ENCODE peak calls at places on chromosomes 13 and 19, in five cellular contexts. E, S, J, Z and F are unnamed samples.

GRCh38 chr13:46015374-46015773 is 37.2 kb downstream of the ZC3H13 start:
- DNase-seq in E (no peak), S (no peak), J (no peak), Z (no peak), F (no peak)

GRCh38 chr19:19568802-19569756 is 31.0 kb downstream of the CILP2 start:
- DNase-seq in E (no peak), S (no peak), J (no peak), Z (no peak), F (no peak)

GRCh38 chr19:34482380-34483250 is 1.1 kb downstream of the WTIP start:
- DNase-seq in E (no peak), S (no peak), J (peak), Z (peak), F (no peak)

GRCh38 chr19:10975374-10976036 is 14.7 kb downstream of the SMARCA4 start:
- DNase-seq in E (no peak), S (no peak), J (no peak), Z (no peak), F (no peak)

GRCh38 chr13:111539252-111539651 is 218.8 kb downstream of the TEX29 start:
- DNase-seq in E (no peak), S (no peak), J (no peak), Z (no peak), F (no peak)

GRCh38 chr19:40266111-40266510 is 19.0 kb downstream of the AKT2 start:
- DNase-seq in E (no peak), S (no peak), J (no peak), Z (no peak), F (no peak)

GRCh38 chr19:4229179-4229931 is at the start of gene EBI3:
- DNase-seq in E (peak), S (no peak), J (peak), Z (no peak), F (peak)

GRCh38 chr13:25489238-25489637 is 117.5 kb downstream of the ATP8A2 start:
- DNase-seq in E (peak), S (no peak), J (no peak), Z (no peak), F (no peak)

GRCh38 chr19:35872180-35872579 is 3.8 kb downstream of the APLP1 start:
- DNase-seq in E (no peak), S (no peak), J (peak), Z (no peak), F (no peak)

GRCh38 chr13:60654405-60654804 is 257.4 kb downstream of the TDRD3 start:
- DNase-seq in E (peak), S (peak), J (peak), Z (no peak), F (no peak)
- TF ChIP-seq KDM1A in E (no peak), S (no peak), J (no peak), Z (no peak), F (no peak)

DNA sequence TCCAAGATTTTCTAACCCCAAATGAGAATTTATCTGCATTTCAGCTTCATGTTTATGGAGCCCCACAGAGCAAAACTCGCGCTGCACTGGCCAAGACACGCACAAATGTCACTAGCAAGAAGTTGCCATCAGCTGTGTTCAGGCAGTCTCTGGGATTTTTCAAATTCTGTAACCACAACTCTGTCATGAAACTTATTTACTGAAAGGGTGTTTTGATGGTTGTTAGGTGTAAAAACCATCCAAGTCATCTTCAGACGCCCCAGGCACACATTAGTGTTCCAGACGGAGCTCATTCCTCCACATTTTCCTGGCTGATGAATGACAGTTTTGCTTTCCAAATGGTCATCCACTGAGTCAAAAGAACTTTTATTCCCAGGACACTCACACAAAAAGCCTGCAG is 63.4 kb downstream of the SLC7A1 start:
- DNase-seq in E (no peak), S (no peak), J (no peak), Z (no peak), F (no peak)
- TF ChIP-seq KDM1A in E (no peak), S (no peak), J (no peak), Z (no peak), F (no peak)

GRCh38 chr19:49987159-49987698 is 26.3 kb upstream of the SIGLEC11 start:
- DNase-seq in E (peak), S (peak), J (peak), Z (peak), F (peak)
- TF ChIP-seq KDM1A in E (peak), S (peak), J (peak), Z (peak), F (no peak)

GRCh38 chr19:50567882-50568281 is 353 bp downstream of the LRRC4B start:
- DNase-seq in E (no peak), S (no peak), J (no peak), Z (no peak), F (no peak)

GRCh38 chr19:50567052-50567841 is 988 bp downstream of the LRRC4B start:
- DNase-seq in E (peak), S (no peak), J (peak), Z (peak), F (no peak)

GRCh38 chr19:50568321-50569022 is at the start of gene LRRC4B:
- DNase-seq in E (peak), S (no peak), J (no peak), Z (peak), F (no peak)

GRCh38 chr19:50564229-50565105 is 3.8 kb downstream of the LRRC4B start:
- DNase-seq in E (no peak), S (no peak), J (no peak), Z (no peak), F (no peak)

GRCh38 chr19:50565984-50566903 is 2.0 kb downstream of the LRRC4B start:
- DNase-seq in E (no peak), S (no peak), J (no peak), Z (peak), F (no peak)
- TF ChIP-seq KDM1A in E (no peak), S (no peak), J (no peak), Z (no peak), F (no peak)

GRCh38 chr13:78786399-78786879 is 127.5 kb upstream of the OBI1 start:
- DNase-seq in E (no peak), S (no peak), J (no peak), Z (no peak), F (no peak)
- TF ChIP-seq KDM1A in E (no peak), S (no peak), J (no peak), Z (no peak), F (no peak)